ENCODE peak calls at places on chromosomes 7 and 10, in eight cellular contexts. A, G, L, H, J, C, O and Z are unnamed samples.

GRCh38 chr10:6694447-6695155 is 114.5 kb upstream of the PRKCQ start:
- DNase-seq in C (peak), L (no peak), O (no peak), G (no peak), J (no peak), H (no peak), A (no peak), Z (no peak)

GRCh38 chr7:8052824-8053223 is 84.2 kb downstream of the GLCCI1 start:
- DNase-seq in G (no peak), O (no peak), H (no peak), J (no peak), C (no peak), A (no peak), L (no peak), Z (no peak)

GRCh38 chr10:89879121-89879520 is 177.7 kb downstream of the KIF20B start:
- DNase-seq in H (no peak), O (no peak), J (no peak), C (no peak), G (no peak), A (no peak), L (no peak), Z (no peak)

GRCh38 chr10:102616071-102616770 is 28.1 kb upstream of the TRIM8 start:
- DNase-seq in J (no peak), C (no peak), H (no peak), L (peak), O (peak), G (no peak), A (peak), Z (peak)

GRCh38 chr7:1691096-1691495 is 21.0 kb downstream of the ELFN1 start:
- DNase-seq in L (no peak), O (peak), J (no peak), C (no peak), A (no peak), H (no peak), G (peak), Z (no peak)

GRCh38 chr7:21580073-21580521 is 37.3 kb downstream of the DNAH11 start:
- DNase-seq in O (no peak), C (no peak), A (peak), H (no peak), G (no peak), L (no peak), J (no peak), Z (peak)

GRCh38 chr10:35598379-35598778 is 6.8 kb upstream of the GJD4 start:
- DNase-seq in G (no peak), L (no peak), O (no peak), J (no peak), C (no peak), H (peak), A (no peak), Z (no peak)

GRCh38 chr7:108222236-108222892 is 92.2 kb upstream of the LAMB4 start:
- DNase-seq in A (no peak), O (no peak), C (no peak), G (no peak), H (peak), J (no peak), L (no peak), Z (no peak)

GRCh38 chr7:33762153-33762902 is 143.0 kb upstream of the BMPER start:
- DNase-seq in G (no peak), L (no peak), H (no peak), J (no peak), A (no peak), O (no peak), C (no peak), Z (no peak)
- TF ChIP-seq CTCF in G (no peak), L (no peak), H (no peak), J (no peak), A (no peak), O (no peak), C (no peak), Z (no peak)

GRCh38 chr10:12568391-12568790 is 219.0 kb downstream of the CAMK1D start:
- DNase-seq in C (no peak), J (no peak), A (no peak), L (no peak), H (no peak), O (no peak), G (no peak), Z (no peak)

GRCh38 chr10:12564173-12564572 is 214.8 kb downstream of the CAMK1D start:
- DNase-seq in O (no peak), J (no peak), C (no peak), G (no peak), L (no peak), A (no peak), H (no peak), Z (no peak)

GRCh38 chr10:12561720-12562119 is 212.4 kb downstream of the CAMK1D start:
- DNase-seq in O (no peak), C (no peak), A (no peak), L (no peak), G (no peak), J (no peak), H (no peak), Z (no peak)

GRCh38 chr10:12563489-12563888 is 214.1 kb downstream of the CAMK1D start:
- DNase-seq in O (no peak), G (no peak), L (no peak), A (no peak), H (no peak), J (no peak), C (no peak), Z (no peak)

DNA sequence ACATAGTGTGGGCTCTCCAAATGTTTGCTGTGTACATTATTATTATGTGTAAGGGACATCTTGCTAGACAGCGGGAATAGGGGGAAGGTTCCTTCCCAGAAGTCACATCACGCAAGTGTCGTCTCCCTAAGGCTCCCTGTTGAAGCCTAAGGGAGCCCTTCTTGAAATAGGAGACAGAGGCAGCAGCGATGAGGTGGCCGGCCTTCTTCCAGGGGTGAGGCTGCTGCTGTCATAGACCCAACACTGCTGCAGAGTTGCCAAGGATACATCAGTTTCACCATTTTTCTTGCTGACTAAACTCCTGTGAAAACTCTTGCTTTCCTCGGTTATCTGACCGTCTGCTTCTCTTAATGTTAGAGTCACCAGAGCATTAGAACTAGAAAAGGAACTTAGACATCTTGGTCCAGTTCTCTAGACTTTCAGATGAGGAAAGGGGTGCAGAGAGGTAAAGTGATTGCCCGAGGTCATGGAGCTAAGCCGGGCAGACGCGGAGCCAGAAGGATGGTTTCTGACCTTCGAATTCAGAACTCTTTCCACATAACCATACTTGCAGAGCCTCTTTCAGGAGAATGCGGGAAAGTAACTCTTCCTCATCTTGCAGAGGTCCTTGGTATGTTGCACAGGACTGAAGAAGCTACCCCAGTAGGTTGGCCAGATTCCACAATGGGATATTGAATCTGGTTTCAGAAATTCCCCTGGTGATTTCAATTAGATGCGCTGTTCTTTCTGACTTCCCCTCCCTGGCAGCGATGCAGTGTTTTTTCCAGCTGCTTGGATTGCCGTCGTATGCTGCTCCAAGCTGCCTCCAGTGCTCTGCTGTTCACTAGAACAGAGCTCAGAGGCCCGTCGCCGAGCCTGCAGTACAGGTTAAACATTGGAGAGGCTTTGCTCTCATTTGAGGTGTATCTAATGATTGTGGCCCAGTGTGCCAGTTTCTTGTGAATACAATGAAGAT is 217.1 kb downstream of the CAMK1D start:
- DNase-seq in O (peak), L (no peak), A (no peak), J (no peak), C (no peak), G (no peak), H (no peak), Z (no peak)
- TF ChIP-seq CTCF in O (no peak), L (no peak), A (no peak), J (no peak), C (no peak), G (no peak), H (no peak), Z (no peak)

DNA sequence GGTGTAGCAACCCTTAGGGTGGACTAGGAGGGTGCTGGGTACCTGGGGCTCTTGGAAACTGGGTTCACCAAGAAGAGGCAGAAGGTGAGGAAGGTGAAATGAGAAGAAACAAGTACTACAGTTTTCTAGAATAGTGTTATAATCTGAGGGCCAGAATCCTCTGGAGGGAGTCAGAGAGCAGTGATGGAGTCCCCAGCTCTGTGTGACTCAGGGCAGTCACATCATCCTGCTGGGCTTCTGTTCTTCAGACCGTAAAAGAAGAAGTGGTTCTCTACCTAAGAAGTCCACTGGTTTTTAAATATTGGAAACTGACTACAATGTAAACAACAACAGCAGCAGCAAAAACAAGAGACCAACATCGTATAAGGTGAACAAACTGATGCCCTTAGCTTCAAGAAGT is 197.3 kb downstream of the PRPF18 start:
- DNase-seq in J (no peak), H (no peak), C (no peak), A (peak), O (no peak), L (no peak), G (no peak), Z (peak)
- TF ChIP-seq CTCF in J (no peak), H (peak), C (no peak), A (no peak), O (peak), L (no peak), G (no peak), Z (no peak)

GRCh38 chr10:104580321-104580720 is 60.8 kb upstream of the SORCS3 start:
- DNase-seq in C (no peak), G (no peak), H (no peak), L (no peak), J (no peak), O (no peak), A (no peak), Z (no peak)

GRCh38 chr10:104576611-104577010 is 64.5 kb upstream of the SORCS3 start:
- DNase-seq in H (no peak), C (no peak), L (no peak), J (no peak), O (no peak), G (no peak), A (no peak), Z (no peak)

GRCh38 chr10:104580774-104581675 is 60.1 kb upstream of the SORCS3 start:
- DNase-seq in H (peak), A (peak), O (peak), L (peak), C (no peak), J (peak), G (peak), Z (peak)

GRCh38 chr10:104577171-104577570 is 63.9 kb upstream of the SORCS3 start:
- DNase-seq in H (no peak), J (no peak), C (no peak), O (no peak), A (no peak), L (no peak), G (no peak), Z (no peak)

GRCh38 chr10:104577861-104578480 is 63.1 kb upstream of the SORCS3 start:
- DNase-seq in A (no peak), H (no peak), J (no peak), O (no peak), L (no peak), G (no peak), C (no peak), Z (no peak)
- TF ChIP-seq CTCF in A (no peak), H (no peak), J (peak), O (no peak), L (no peak), G (no peak), C (no peak), Z (no peak)

GRCh38 chr7:137690635-137691034 is 156.1 kb downstream of the DGKI start:
- DNase-seq in O (no peak), J (no peak), H (no peak), A (no peak), G (no peak), L (no peak), C (no peak), Z (no peak)
- TF ChIP-seq CTCF in O (no peak), J (no peak), H (no peak), A (no peak), G (no peak), L (no peak), C (no peak), Z (no peak)

DNA sequence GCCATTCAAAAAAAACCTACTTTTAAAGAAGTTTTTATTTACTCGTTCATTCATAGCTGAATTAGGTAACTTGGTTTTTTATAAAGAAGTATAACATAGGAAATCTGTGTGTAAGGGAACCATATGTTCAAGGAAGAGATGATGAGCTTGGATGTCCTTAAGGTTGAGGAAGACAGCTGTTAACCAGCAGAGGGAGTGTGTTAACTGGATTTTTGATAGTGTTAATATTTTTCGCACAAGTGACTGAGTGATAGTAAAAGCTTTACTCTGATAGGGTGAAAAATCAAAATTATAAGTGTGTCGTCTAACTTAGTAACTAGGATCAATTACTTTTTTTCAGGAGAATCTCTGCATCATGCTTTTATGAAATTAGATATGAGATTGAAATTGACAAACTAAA is 134.7 kb downstream of the ARL5B start:
- DNase-seq in A (no peak), G (no peak), J (no peak), L (no peak), H (peak), O (no peak), C (no peak), Z (no peak)
- TF ChIP-seq CTCF in A (no peak), G (no peak), J (peak), L (peak), H (peak), O (peak), C (peak), Z (no peak)

DNA sequence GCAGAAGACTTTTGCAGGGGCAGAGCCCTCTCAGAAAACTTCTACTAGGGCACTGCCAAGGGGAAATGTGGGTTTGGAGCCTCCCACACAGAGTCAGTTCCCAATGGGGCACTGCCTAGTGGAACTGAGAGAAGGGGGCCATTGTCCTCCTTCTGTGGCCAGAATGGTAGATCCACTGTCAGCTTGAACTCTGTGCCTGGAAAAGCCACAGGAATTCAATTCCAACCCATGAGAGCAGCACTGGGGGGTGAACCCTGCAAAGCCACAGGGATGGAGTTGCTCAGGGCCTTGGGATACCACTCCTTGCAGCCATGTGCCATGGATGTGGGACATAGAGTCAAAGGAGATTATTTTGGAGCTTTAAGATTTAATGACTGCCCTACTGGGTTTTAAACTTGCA is 262.2 kb upstream of the SEMA3C start:
- DNase-seq in G (no peak), L (no peak), A (no peak), O (no peak), H (no peak), C (no peak), J (no peak), Z (no peak)
- TF ChIP-seq CTCF in G (no peak), L (no peak), A (no peak), O (no peak), H (no peak), C (no peak), J (no peak), Z (no peak)

GRCh38 chr10:23516530-23516929 is 77.7 kb downstream of the OTUD1 start:
- DNase-seq in G (no peak), A (no peak), L (no peak), C (no peak), O (no peak), H (peak), J (peak), Z (no peak)
- TF ChIP-seq CTCF in G (no peak), A (no peak), L (peak), C (peak), O (peak), H (peak), J (peak), Z (no peak)